ENCODE peak calls at places on chromosomes 4 and X, in seven cellular contexts. J, H, S, M, T, F and R are unnamed samples.

GRCh38 chr4:126268106-126268505 is 953.4 kb downstream of the FAT4 start:
- DNase-seq in J (peak; percentile 12), H (no peak), S (no peak), M (peak; percentile 92), T (no peak), F (no peak), R (no peak)

GRCh38 chrX:4179031-4179430 is 465.6 kb upstream of the PRKX start:
- DNase-seq in J (no peak), H (no peak), S (no peak), M (no peak), T (no peak), F (no peak), R (no peak)

GRCh38 chr4:94488667-94489066 is 36.9 kb downstream of the PDLIM5 start:
- DNase-seq in J (peak; percentile 76), H (no peak), S (no peak), M (peak; percentile 99), T (no peak), F (no peak), R (no peak)

GRCh38 chr4:182795446-182796238 is 121.5 kb downstream of the DCTD start:
- DNase-seq in J (no peak), H (no peak), S (no peak), M (no peak), T (no peak), F (no peak), R (no peak)

GRCh38 chr4:94801016-94801415 is 43.3 kb downstream of the BMPR1B start:
- DNase-seq in J (no peak), H (no peak), S (no peak), M (no peak), T (no peak), F (no peak), R (no peak)

GRCh38 chr4:179467890-179468289 is 2025.7 kb upstream of the AGA start:
- DNase-seq in J (no peak), H (no peak), S (no peak), M (no peak), T (no peak), F (no peak), R (no peak)

GRCh38 chr4:111128327-111128726 is 505.4 kb upstream of the PITX2 start:
- DNase-seq in J (peak; percentile 26), H (no peak), S (no peak), M (no peak), T (no peak), F (no peak), R (no peak)

GRCh38 chr4:119284876-119285611 is 36.9 kb downstream of the FABP2 start:
- DNase-seq in J (peak; percentile 70), H (no peak), S (no peak), M (peak; percentile 46), T (no peak), F (no peak), R (no peak)

GRCh38 chr4:8776366-8776765 is 95.3 kb downstream of the HMX1 start:
- DNase-seq in J (no peak), H (no peak), S (no peak), M (no peak), T (no peak), F (no peak), R (no peak)

GRCh38 chr4:169604131-169604900 is 8.1 kb downstream of the NEK1 start:
- DNase-seq in J (peak; percentile 79), H (no peak), S (no peak), M (peak; percentile 82), T (no peak), F (no peak), R (no peak)

GRCh38 chr4:165319509-165319908 is 8.0 kb upstream of the MSMO1 start:
- DNase-seq in J (no peak), H (no peak), S (no peak), M (no peak), T (no peak), F (no peak), R (no peak)

GRCh38 chrX:99353412-99353811 is 1056.7 kb downstream of the PCDH19 start:
- DNase-seq in J (no peak), H (no peak), S (no peak), M (no peak), T (no peak), F (no peak), R (no peak)